ENCODE peak calls at places on chromosomes 16 and 17, in five cellular contexts. L, S, J, U and V are unnamed samples.

GRCh38 chr17:32267690-32268205 is 2.1 kb downstream of the RHBDL3 start:
- DNase-seq in L (no peak), S (no peak), J (no peak), U (peak; percentile 50), V (no peak)

GRCh38 chr16:79081292-79082066 is 519.1 kb downstream of the MAF start:
- DNase-seq in L (no peak), S (no peak), J (no peak), U (no peak), V (no peak)

GRCh38 chr16:22728167-22728836 is 85.7 kb upstream of the HS3ST2 start:
- DNase-seq in L (no peak), S (no peak), J (no peak), U (no peak), V (no peak)

GRCh38 chr17:74513987-74514631 is 17.2 kb downstream of the CD300LB start:
- DNase-seq in L (peak; percentile 38), S (no peak), J (no peak), U (peak; percentile 50), V (peak; percentile 91)

GRCh38 chr16:29811896-29812665 is at the start of gene PRRT2:
- DNase-seq in L (peak; percentile 41), S (peak; percentile 77), J (peak; percentile 89), U (peak; percentile 55), V (peak; percentile 35)

GRCh38 chr16:69812213-69813014 is 50.3 kb downstream of the WWP2 start:
- DNase-seq in L (no peak), S (no peak), J (no peak), U (peak; percentile 11), V (no peak)

GRCh38 chr16:57846078-57846697 is 43.9 kb upstream of the KIFC3 start:
- DNase-seq in L (no peak), S (no peak), J (no peak), U (no peak), V (no peak)

GRCh38 chr16:53837421-53837820 is 133.5 kb downstream of the FTO start:
- DNase-seq in L (no peak), S (no peak), J (no peak), U (no peak), V (no peak)

GRCh38 chr17:72134560-72135399 is 14.0 kb downstream of the SOX9 start:
- DNase-seq in L (no peak), S (no peak), J (no peak), U (peak; percentile 25), V (no peak)

GRCh38 chr16:81711609-81712329 is 67.3 kb upstream of the PLCG2 start:
- DNase-seq in L (no peak), S (no peak), J (no peak), U (peak; percentile 95), V (no peak)

GRCh38 chr17:1058423-1059130 is 61.6 kb downstream of the TIMM22 start:
- DNase-seq in L (no peak), S (peak; percentile 80), J (no peak), U (peak; percentile 44), V (peak; percentile 35)

GRCh38 chr16:80367037-80367658 is 173.6 kb upstream of the DYNLRB2 start:
- DNase-seq in L (no peak), S (no peak), J (no peak), U (no peak), V (no peak)

GRCh38 chr17:27950995-27951394 is 57.8 kb upstream of the LYRM9 start:
- DNase-seq in L (no peak), S (no peak), J (no peak), U (no peak), V (no peak)

GRCh38 chr17:35519442-35519841 is 18.0 kb downstream of the SLFN12L start:
- DNase-seq in L (no peak), S (no peak), J (no peak), U (no peak), V (no peak)

GRCh38 chr17:80824549-80825470 is 166.8 kb upstream of the CHMP6 start:
- DNase-seq in L (no peak), S (no peak), J (no peak), U (no peak), V (no peak)